ENCODE peak calls at places on chromosome 9, in eight cellular contexts. W, Y, M, J, D, Z, F and L are unnamed samples.

GRCh38 chr9:3756071-3756470 is 230.3 kb upstream of the RFX3 start:
- DNase-seq in W (no peak), Y (no peak), M (no peak), J (no peak), D (no peak), Z (no peak), F (no peak), L (no peak)

GRCh38 chr9:98556511-98556910 is 152.2 kb downstream of the GABBR2 start:
- DNase-seq in W (no peak), Y (no peak), M (no peak), J (no peak), D (no peak), Z (no peak), F (no peak), L (no peak)

GRCh38 chr9:109317311-109317978 is 3.4 kb downstream of the EPB41L4B start:
- DNase-seq in W (no peak), Y (no peak), M (no peak), J (no peak), D (no peak), Z (no peak), F (no peak), L (no peak)

GRCh38 chr9:82332774-82333152 is 344.2 kb downstream of the SPATA31D1 start:
- DNase-seq in W (no peak), Y (no peak), M (no peak), J (peak), D (no peak), Z (no peak), F (no peak), L (no peak)

GRCh38 chr9:35909687-35910612 is 660 bp downstream of the SPAAR start:
- DNase-seq in W (no peak), Y (peak), M (no peak), J (no peak), D (no peak), Z (no peak), F (no peak), L (no peak)

GRCh38 chr9:110156902-110157301 is 51.1 kb downstream of the C9orf152 start:
- DNase-seq in W (no peak), Y (no peak), M (no peak), J (no peak), D (no peak), Z (peak), F (no peak), L (no peak)

GRCh38 chr9:109966643-109967368 is 186.8 kb downstream of the PALM2AKAP2 start:
- DNase-seq in W (no peak), Y (no peak), M (no peak), J (no peak), D (no peak), Z (no peak), F (no peak), L (no peak)

GRCh38 chr9:90368241-90368640 is 274.4 kb downstream of the DIRAS2 start:
- DNase-seq in W (no peak), Y (no peak), M (no peak), J (no peak), D (no peak), Z (no peak), F (no peak), L (no peak)

GRCh38 chr9:4734150-4734549 is 6.9 kb downstream of the AK3 start:
- DNase-seq in W (no peak), Y (no peak), M (no peak), J (no peak), D (no peak), Z (no peak), F (no peak), L (no peak)

GRCh38 chr9:33778700-33779351 is 16.5 kb upstream of the PRSS3 start:
- DNase-seq in W (peak), Y (no peak), M (no peak), J (no peak), D (no peak), Z (peak), F (no peak), L (peak)

GRCh38 chr9:75892168-75892901 is 1.9 kb downstream of the PCSK5 start:
- DNase-seq in W (peak), Y (peak), M (peak), J (no peak), D (peak), Z (no peak), F (no peak), L (no peak)

GRCh38 chr9:132216861-132217655 is 55.2 kb downstream of the NTNG2 start:
- DNase-seq in W (no peak), Y (no peak), M (no peak), J (no peak), D (no peak), Z (no peak), F (no peak), L (no peak)

GRCh38 chr9:111743275-111743674 is 51.5 kb downstream of the SHOC1 start:
- DNase-seq in W (no peak), Y (no peak), M (no peak), J (no peak), D (no peak), Z (no peak), F (no peak), L (no peak)

GRCh38 chr9:589723-590122 is 251.8 kb upstream of the DMRT1 start:
- DNase-seq in W (no peak), Y (no peak), M (no peak), J (no peak), D (no peak), Z (no peak), F (no peak), L (no peak)

GRCh38 chr9:109440797-109441287 is 57.3 kb downstream of the PTPN3 start:
- DNase-seq in W (peak), Y (no peak), M (no peak), J (no peak), D (no peak), Z (peak), F (peak), L (peak)

GRCh38 chr9:110650261-110650660 is 18.3 kb upstream of the MUSK start:
- DNase-seq in W (no peak), Y (no peak), M (no peak), J (no peak), D (no peak), Z (no peak), F (no peak), L (no peak)